ENCODE peak calls at places on chromosomes 3 and 15, in six cellular contexts. One of them, this sample, is unnamed.

GRCh38 chr15:86615816-86616215 is 536.1 kb downstream of the AGBL1 start:
- DNase-seq in WTC11: no peak
- DNase-seq in HepG2: no peak
- DNase-seq in GM12878: no peak
- DNase-seq in K562: no peak
- DNase-seq in GM23338: no peak
- DNase-seq in this sample: no peak

GRCh38 chr15:81858136-81858535 is 187.7 kb downstream of the MEX3B start:
- DNase-seq in WTC11: no peak
- DNase-seq in HepG2: no peak
- DNase-seq in GM12878: no peak
- DNase-seq in K562: no peak
- DNase-seq in GM23338: no peak
- DNase-seq in this sample: no peak

GRCh38 chr3:33115024-33115768 is 1.4 kb downstream of the CRTAP start:
- DNase-seq in WTC11: no peak
- DNase-seq in HepG2: no peak
- DNase-seq in GM12878: no peak
- DNase-seq in K562: peak; percentile 52
- DNase-seq in GM23338: peak; percentile 26
- DNase-seq in this sample: no peak

GRCh38 chr15:91862891-91863520 is 9.5 kb downstream of the SLCO3A1 start:
- DNase-seq in WTC11: no peak
- DNase-seq in HepG2: no peak
- DNase-seq in GM12878: no peak
- DNase-seq in K562: no peak
- DNase-seq in GM23338: no peak
- DNase-seq in this sample: no peak

GRCh38 chr15:80570553-80570952 is 124.6 kb upstream of the ABHD17C start:
- DNase-seq in WTC11: no peak
- DNase-seq in HepG2: no peak
- DNase-seq in GM12878: no peak
- DNase-seq in K562: no peak
- DNase-seq in GM23338: no peak
- DNase-seq in this sample: no peak

GRCh38 chr3:187360523-187361060 is 7.6 kb upstream of the RTP4 start:
- DNase-seq in WTC11: no peak
- DNase-seq in HepG2: no peak
- DNase-seq in GM12878: no peak
- DNase-seq in K562: no peak
- DNase-seq in GM23338: no peak
- DNase-seq in this sample: no peak

GRCh38 chr15:21267231-21267630 is 173.1 kb downstream of the POTEB3 start:
- DNase-seq in WTC11: no peak
- DNase-seq in HepG2: no peak
- DNase-seq in GM12878: no peak
- DNase-seq in K562: no peak
- DNase-seq in GM23338: no peak
- DNase-seq in this sample: no peak

GRCh38 chr3:22729981-22730380 is 473.1 kb upstream of the UBE2E2 start:
- DNase-seq in WTC11: no peak
- DNase-seq in HepG2: no peak
- DNase-seq in GM12878: no peak
- DNase-seq in K562: no peak
- DNase-seq in GM23338: peak; percentile 14
- DNase-seq in this sample: no peak

GRCh38 chr3:179037361-179037760 is 34.2 kb downstream of the ZMAT3 start:
- DNase-seq in WTC11: no peak
- DNase-seq in HepG2: no peak
- DNase-seq in GM12878: no peak
- DNase-seq in K562: no peak
- DNase-seq in GM23338: no peak
- DNase-seq in this sample: no peak

GRCh38 chr3:149462653-149463052 is 11.8 kb upstream of the TM4SF4 start:
- DNase-seq in WTC11: no peak
- DNase-seq in HepG2: no peak
- DNase-seq in GM12878: no peak
- DNase-seq in K562: no peak
- DNase-seq in GM23338: no peak
- DNase-seq in this sample: no peak

GRCh38 chr3:174685796-174686195 is 173.3 kb upstream of the NAALADL2 start:
- DNase-seq in WTC11: no peak
- DNase-seq in HepG2: no peak
- DNase-seq in GM12878: no peak
- DNase-seq in K562: no peak
- DNase-seq in GM23338: no peak
- DNase-seq in this sample: no peak

GRCh38 chr3:149009732-149010131 is 18.4 kb downstream of the GYG1 start:
- DNase-seq in WTC11: no peak
- DNase-seq in HepG2: no peak
- DNase-seq in GM12878: no peak
- DNase-seq in K562: no peak
- DNase-seq in GM23338: no peak
- DNase-seq in this sample: no peak

GRCh38 chr15:48144889-48145288 is 24.1 kb downstream of the SLC24A5 start:
- DNase-seq in WTC11: no peak
- DNase-seq in HepG2: no peak
- DNase-seq in GM12878: peak; percentile 16
- DNase-seq in K562: no peak
- DNase-seq in GM23338: no peak
- DNase-seq in this sample: no peak

GRCh38 chr3:192417012-192417411 is 310.3 kb downstream of the FGF12 start:
- DNase-seq in WTC11: no peak
- DNase-seq in HepG2: no peak
- DNase-seq in GM12878: no peak
- DNase-seq in K562: no peak
- DNase-seq in GM23338: peak; percentile 45
- DNase-seq in this sample: no peak

GRCh38 chr15:70726753-70727152 is 36.6 kb downstream of the UACA start:
- DNase-seq in WTC11: no peak
- DNase-seq in HepG2: no peak
- DNase-seq in GM12878: no peak
- DNase-seq in K562: no peak
- DNase-seq in GM23338: no peak
- DNase-seq in this sample: no peak

GRCh38 chr15:55856506-55856905 is 113.6 kb upstream of the PRTG start:
- DNase-seq in WTC11: no peak
- DNase-seq in HepG2: no peak
- DNase-seq in GM12878: no peak
- DNase-seq in K562: no peak
- DNase-seq in GM23338: no peak
- DNase-seq in this sample: no peak

GRCh38 chr15:35657679-35658201 is 111.8 kb upstream of the DPH6 start:
- DNase-seq in WTC11: no peak
- DNase-seq in HepG2: no peak
- DNase-seq in GM12878: no peak
- DNase-seq in K562: no peak
- DNase-seq in GM23338: no peak
- DNase-seq in this sample: no peak

GRCh38 chr3:53956591-53956990 is 64.9 kb upstream of the SELENOK start:
- DNase-seq in WTC11: no peak
- DNase-seq in HepG2: no peak
- DNase-seq in GM12878: no peak
- DNase-seq in K562: no peak
- DNase-seq in GM23338: no peak
- DNase-seq in this sample: no peak

GRCh38 chr3:189988322-189988721 is 132.4 kb downstream of the P3H2 start:
- DNase-seq in WTC11: no peak
- DNase-seq in HepG2: no peak
- DNase-seq in GM12878: no peak
- DNase-seq in K562: no peak
- DNase-seq in GM23338: no peak
- DNase-seq in this sample: no peak

DNA sequence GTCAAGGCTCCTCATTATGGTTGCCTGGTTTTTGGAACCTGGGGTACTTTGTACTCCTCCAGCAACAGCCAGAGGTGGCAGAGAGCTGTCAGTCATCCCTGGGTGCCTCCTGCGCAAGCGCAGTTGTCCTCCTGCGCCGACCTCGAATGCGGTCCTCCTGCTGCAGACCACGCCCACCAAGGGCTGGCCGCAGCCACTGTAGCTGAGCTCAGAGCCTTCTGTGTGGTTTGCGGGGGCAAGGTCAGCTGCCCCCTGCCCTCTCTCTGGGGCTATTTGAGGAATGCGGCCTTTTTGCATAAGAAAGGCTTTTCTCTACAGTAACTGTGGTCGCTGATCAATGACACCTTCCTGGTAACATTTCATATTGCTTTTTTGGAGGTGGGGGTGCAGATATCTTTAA is 131.3 kb upstream of the SNRPN start:
- DNase-seq in WTC11: peak; percentile 94
- DNase-seq in HepG2: no peak
- DNase-seq in GM12878: no peak
- DNase-seq in K562: peak; percentile 10
- DNase-seq in GM23338: peak; percentile 97
- DNase-seq in this sample: peak; percentile 92
- TF ChIP-seq CREB1 in WTC11: no peak
- TF ChIP-seq CREB1 in HepG2: no peak
- TF ChIP-seq CREB1 in GM12878: no peak
- TF ChIP-seq CREB1 in K562: no peak
- TF ChIP-seq CREB1 in GM23338: peak; percentile 84
- TF ChIP-seq CREB1 in this sample: peak; percentile 88

DNA sequence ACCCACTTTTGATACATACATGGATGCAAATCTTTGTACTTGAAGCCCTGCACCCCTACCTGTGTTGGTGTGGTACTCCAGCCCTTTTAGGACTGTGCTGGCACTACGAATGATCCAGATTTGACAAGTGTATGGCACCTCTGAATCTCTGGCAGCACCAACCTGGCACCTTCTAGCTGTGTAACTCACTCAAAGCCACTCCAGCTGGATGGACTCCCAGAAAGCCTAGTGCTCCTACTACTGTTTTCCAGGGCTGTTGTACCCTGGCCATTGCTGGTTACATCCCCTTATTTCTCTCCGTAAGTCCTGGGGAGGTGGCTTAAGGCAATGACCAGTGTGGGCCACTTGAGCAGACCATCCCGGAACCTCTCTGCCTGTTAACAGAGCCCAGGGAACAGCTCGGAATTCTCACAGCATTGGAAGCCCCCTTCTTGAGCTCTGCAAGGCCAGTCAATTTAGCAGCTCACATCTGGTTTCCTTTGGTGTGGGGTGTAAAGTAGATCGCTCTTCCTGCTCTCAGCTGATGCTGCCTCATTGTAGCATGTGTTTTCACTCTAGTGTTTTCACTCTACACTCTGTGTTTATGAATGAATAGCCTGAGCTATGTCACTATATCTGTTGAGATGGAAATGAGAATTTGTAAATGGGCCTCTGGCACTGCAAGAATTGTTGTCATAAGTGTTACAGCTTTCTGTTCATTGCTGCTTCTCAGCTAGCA is 12.2 kb downstream of the CALML4 start:
- DNase-seq in WTC11: no peak
- DNase-seq in HepG2: no peak
- DNase-seq in GM12878: no peak
- DNase-seq in K562: no peak
- DNase-seq in GM23338: no peak
- DNase-seq in this sample: no peak
- TF ChIP-seq CREB1 in WTC11: no peak
- TF ChIP-seq CREB1 in HepG2: no peak
- TF ChIP-seq CREB1 in GM12878: no peak
- TF ChIP-seq CREB1 in K562: no peak
- TF ChIP-seq CREB1 in GM23338: no peak
- TF ChIP-seq CREB1 in this sample: no peak

GRCh38 chr3:191296041-191296541 is 33.1 kb upstream of the CCDC50 start:
- DNase-seq in WTC11: no peak
- DNase-seq in HepG2: no peak
- DNase-seq in GM12878: peak; percentile 88
- DNase-seq in K562: no peak
- DNase-seq in GM23338: no peak
- DNase-seq in this sample: no peak
- TF ChIP-seq CREB1 in WTC11: no peak
- TF ChIP-seq CREB1 in HepG2: no peak
- TF ChIP-seq CREB1 in GM12878: peak; percentile 56
- TF ChIP-seq CREB1 in K562: no peak
- TF ChIP-seq CREB1 in GM23338: no peak
- TF ChIP-seq CREB1 in this sample: no peak

DNA sequence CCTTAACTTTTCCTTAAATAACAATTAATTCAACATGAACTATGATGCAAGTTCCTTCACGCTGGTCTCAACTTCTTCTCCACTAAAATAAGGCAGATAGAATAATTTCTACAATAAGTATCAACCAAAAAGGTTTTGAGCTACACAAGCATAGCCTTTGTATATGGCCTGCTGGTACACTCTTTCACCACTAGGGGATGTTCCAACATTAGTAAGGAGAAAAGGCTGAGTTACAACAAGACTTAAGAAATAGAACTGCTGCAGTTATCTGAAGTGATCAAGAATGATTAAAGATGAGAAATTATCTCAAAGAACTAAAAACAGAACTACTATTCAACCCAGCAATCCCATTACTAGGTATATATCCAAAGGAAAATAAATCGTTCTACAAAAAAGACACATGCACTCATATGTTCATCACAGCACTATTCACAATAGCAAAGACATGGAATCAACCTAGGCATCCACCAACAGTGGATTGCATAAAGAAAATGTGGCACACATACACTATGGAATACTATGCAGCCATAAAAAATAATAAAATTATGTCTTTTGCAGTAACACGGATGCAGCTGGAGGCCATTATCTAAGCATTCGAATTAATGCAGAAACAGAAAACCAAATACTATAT is 14.4 kb downstream of the ATP13A3 start:
- DNase-seq in WTC11: no peak
- DNase-seq in HepG2: peak; percentile 58
- DNase-seq in GM12878: no peak
- DNase-seq in K562: peak; percentile 29
- DNase-seq in GM23338: peak; percentile 87
- DNase-seq in this sample: no peak
- TF ChIP-seq CREB1 in WTC11: no peak
- TF ChIP-seq CREB1 in HepG2: no peak
- TF ChIP-seq CREB1 in GM12878: no peak
- TF ChIP-seq CREB1 in K562: no peak
- TF ChIP-seq CREB1 in GM23338: no peak
- TF ChIP-seq CREB1 in this sample: no peak

GRCh38 chr3:47989981-47990440 is 26.2 kb downstream of the MAP4 start:
- DNase-seq in WTC11: peak; percentile 67
- DNase-seq in HepG2: peak; percentile 76
- DNase-seq in GM12878: peak; percentile 37
- DNase-seq in K562: peak; percentile 80
- DNase-seq in GM23338: peak; percentile 90
- DNase-seq in this sample: peak; percentile 54

GRCh38 chr3:47980795-47981194 is 35.4 kb downstream of the MAP4 start:
- DNase-seq in WTC11: no peak
- DNase-seq in HepG2: no peak
- DNase-seq in GM12878: no peak
- DNase-seq in K562: no peak
- DNase-seq in GM23338: no peak
- DNase-seq in this sample: no peak

GRCh38 chr3:47991341-47991740 is 24.9 kb downstream of the MAP4 start:
- DNase-seq in WTC11: no peak
- DNase-seq in HepG2: no peak
- DNase-seq in GM12878: no peak
- DNase-seq in K562: no peak
- DNase-seq in GM23338: no peak
- DNase-seq in this sample: no peak

GRCh38 chr3:47984089-47984759 is 32.0 kb downstream of the MAP4 start:
- DNase-seq in WTC11: no peak
- DNase-seq in HepG2: no peak
- DNase-seq in GM12878: no peak
- DNase-seq in K562: no peak
- DNase-seq in GM23338: no peak
- DNase-seq in this sample: no peak

GRCh38 chr3:47985376-47985775 is 30.8 kb downstream of the MAP4 start:
- DNase-seq in WTC11: no peak
- DNase-seq in HepG2: no peak
- DNase-seq in GM12878: no peak
- DNase-seq in K562: no peak
- DNase-seq in GM23338: no peak
- DNase-seq in this sample: no peak
- TF ChIP-seq CREB1 in WTC11: no peak
- TF ChIP-seq CREB1 in HepG2: no peak
- TF ChIP-seq CREB1 in GM12878: no peak
- TF ChIP-seq CREB1 in K562: no peak
- TF ChIP-seq CREB1 in GM23338: no peak
- TF ChIP-seq CREB1 in this sample: no peak